ENCODE peak calls at places on chromosomes 2 and 18, in four cellular contexts. L is heart right ventricle, I is lung, V is aorta. K is an unnamed sample. For H3K4me1, the result is how much of the 10 kb centered on the place peaks cover.

GRCh38 chr2:230872151-230872967 is 7.6 kb downstream of the ITM2C start:
- DNase-seq in I (no peak), L (no peak), V (no peak), K (no peak)

GRCh38 chr2:236112466-236112865 is 55.7 kb downstream of the GBX2 start:
- DNase-seq in V (no peak), I (no peak), L (no peak), K (no peak)

GRCh38 chr2:126909366-126909765 is 10.7 kb downstream of the TEX51 start:
- DNase-seq in L (no peak), V (no peak), I (no peak), K (no peak)

GRCh38 chr18:69872661-69873060 is 75.0 kb downstream of the CD226 start:
- DNase-seq in L (no peak), I (no peak), V (no peak), K (no peak)

GRCh38 chr18:51398104-51398503 is 200.6 kb upstream of the MEX3C start:
- DNase-seq in L (no peak), V (no peak), I (no peak), K (no peak)

GRCh38 chr18:31835528-31836138 is 75.0 kb upstream of the SLC25A52 start:
- DNase-seq in I (no peak), V (no peak), L (no peak), K (no peak)

GRCh38 chr2:69021027-69021426 is 8.0 kb downstream of the ANTXR1 start:
- DNase-seq in I (no peak), L (no peak), V (no peak), K (no peak)

GRCh38 chr2:43522177-43522576 is 73.7 kb downstream of the THADA start:
- DNase-seq in I (no peak), V (no peak), L (no peak), K (no peak)

GRCh38 chr2:239143858-239144712 is 256.7 kb downstream of the HDAC4 start:
- DNase-seq in I (peak), V (no peak), L (no peak), K (peak)

GRCh38 chr18:9614401-9615279 is at the start of gene PPP4R1:
- DNase-seq in V (peak), I (peak), L (peak), K (peak)

GRCh38 chr2:158214431-158214830 is 112.8 kb downstream of the UPP2 start:
- DNase-seq in L (no peak), I (no peak), V (no peak), K (no peak)

GRCh38 chr2:231378028-231378722 is 17.3 kb upstream of the B3GNT7 start:
- DNase-seq in I (no peak), V (no peak), L (no peak), K (no peak)

GRCh38 chr18:61950371-61950770 is 57.6 kb upstream of the RNF152 start:
- DNase-seq in V (no peak), I (no peak), L (no peak), K (no peak)

GRCh38 chr2:101296314-101296809 is 12.1 kb downstream of the RNF149 start:
- DNase-seq in L (no peak), V (no peak), I (no peak), K (no peak)

GRCh38 chr2:98915751-98916358 is 20.2 kb downstream of the CRACDL start:
- DNase-seq in L (no peak), V (no peak), I (no peak), K (no peak)

GRCh38 chr2:19361325-19361990 is 3.0 kb upstream of the OSR1 start:
- DNase-seq in I (no peak), L (peak), V (peak), K (no peak)

GRCh38 chr2:23836971-23837565 is 89.9 kb downstream of the ATAD2B start:
- DNase-seq in V (no peak), L (no peak), I (no peak), K (no peak)

GRCh38 chr2:106664669-106665068 is 177.5 kb downstream of the CD8B2 start:
- DNase-seq in L (no peak), I (no peak), V (no peak), K (no peak)

GRCh38 chr2:101418704-101419663 is 31.7 kb upstream of the CREG2 start:
- DNase-seq in I (peak), V (no peak), L (no peak), K (peak)

GRCh38 chr2:67289921-67290371 is 107.2 kb upstream of the ETAA1 start:
- DNase-seq in I (no peak), V (no peak), L (no peak), K (no peak)

DNA sequence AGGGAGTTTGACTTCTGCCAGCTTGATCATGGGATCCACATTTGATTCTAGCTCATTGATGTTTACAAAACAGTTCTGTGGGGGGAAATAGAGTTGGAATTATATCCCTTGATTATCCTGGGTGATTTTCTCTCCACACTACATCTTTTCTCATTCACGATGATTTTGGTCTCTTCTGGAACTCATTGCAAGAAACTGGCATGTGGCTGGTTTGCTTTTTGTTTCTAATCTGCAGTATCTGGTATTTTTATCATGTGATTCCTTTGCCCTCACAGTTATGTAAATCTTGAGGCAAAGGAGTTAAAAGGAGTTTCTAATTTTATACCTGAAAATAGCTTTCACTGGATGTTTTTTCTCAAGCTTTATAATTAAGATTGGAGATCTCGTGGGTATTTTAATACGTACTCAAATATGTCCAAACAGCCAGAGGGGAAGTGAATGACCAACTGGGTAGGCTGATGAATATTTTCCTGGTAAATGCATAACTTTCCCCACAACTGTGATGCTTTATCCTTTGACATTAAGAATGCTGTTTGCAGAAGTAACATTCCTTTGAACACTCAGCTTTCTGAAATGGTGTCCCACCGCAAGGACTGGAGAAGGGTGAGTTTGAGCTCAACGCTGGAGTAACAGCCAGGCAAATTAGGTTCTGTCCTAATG is 502.9 kb upstream of the ZEB2 start:
- DNase-seq in I (no peak), L (no peak), V (no peak), K (no peak)
- H3K4me1 ChIP-seq in I (under half), L (under half), V (under half), K (under half)

GRCh38 chr2:8148260-8148880 is 533.5 kb upstream of the ID2 start:
- DNase-seq in I (no peak), V (no peak), L (no peak), K (no peak)

GRCh38 chr2:8149011-8149410 is 532.8 kb upstream of the ID2 start:
- DNase-seq in V (no peak), L (no peak), I (no peak), K (no peak)

GRCh38 chr2:8151888-8152287 is 530.0 kb upstream of the ID2 start:
- DNase-seq in V (no peak), I (no peak), L (no peak), K (no peak)

GRCh38 chr2:8152392-8153257 is 529.2 kb upstream of the ID2 start:
- DNase-seq in V (no peak), I (no peak), L (no peak), K (no peak)

DNA sequence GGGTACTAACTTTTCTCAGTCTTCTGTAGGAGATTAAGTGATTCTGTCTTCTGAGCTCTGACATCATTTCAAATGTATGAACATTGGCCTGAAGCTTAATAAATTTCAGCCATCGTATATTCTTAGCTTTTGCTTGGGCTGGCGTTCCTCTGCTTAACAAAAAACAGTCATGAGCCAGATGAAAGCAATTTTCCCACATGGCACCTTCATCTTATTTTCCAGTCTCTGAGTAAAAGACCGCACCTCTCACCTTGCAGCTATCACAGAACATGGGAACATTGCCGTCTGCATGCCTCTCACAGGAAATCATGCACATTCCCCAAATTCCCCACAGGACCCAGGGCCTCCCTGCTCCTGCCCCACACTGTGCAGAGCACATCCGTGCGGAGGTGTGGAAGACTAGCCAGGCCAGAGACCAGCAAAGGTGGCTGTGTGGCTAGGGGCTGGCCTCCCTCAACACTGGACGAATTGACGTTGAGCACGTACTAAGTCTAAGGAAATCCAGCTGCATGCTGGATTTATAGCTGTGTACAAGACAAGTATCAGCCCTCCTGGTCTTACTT is 531.8 kb upstream of the ID2 start:
- DNase-seq in L (no peak), V (no peak), I (no peak), K (no peak)
- H3K27ac ChIP-seq in L (no peak), V (no peak), I (no peak), K (no peak)

GRCh38 chr2:39772812-39773152 is 6.3 kb downstream of the THUMPD2 start:
- DNase-seq in L (no peak), V (no peak), I (no peak), K (no peak)

GRCh38 chr2:39778233-39778632 is 825 bp downstream of the THUMPD2 start:
- DNase-seq in L (no peak), I (no peak), V (no peak), K (no peak)

DNA sequence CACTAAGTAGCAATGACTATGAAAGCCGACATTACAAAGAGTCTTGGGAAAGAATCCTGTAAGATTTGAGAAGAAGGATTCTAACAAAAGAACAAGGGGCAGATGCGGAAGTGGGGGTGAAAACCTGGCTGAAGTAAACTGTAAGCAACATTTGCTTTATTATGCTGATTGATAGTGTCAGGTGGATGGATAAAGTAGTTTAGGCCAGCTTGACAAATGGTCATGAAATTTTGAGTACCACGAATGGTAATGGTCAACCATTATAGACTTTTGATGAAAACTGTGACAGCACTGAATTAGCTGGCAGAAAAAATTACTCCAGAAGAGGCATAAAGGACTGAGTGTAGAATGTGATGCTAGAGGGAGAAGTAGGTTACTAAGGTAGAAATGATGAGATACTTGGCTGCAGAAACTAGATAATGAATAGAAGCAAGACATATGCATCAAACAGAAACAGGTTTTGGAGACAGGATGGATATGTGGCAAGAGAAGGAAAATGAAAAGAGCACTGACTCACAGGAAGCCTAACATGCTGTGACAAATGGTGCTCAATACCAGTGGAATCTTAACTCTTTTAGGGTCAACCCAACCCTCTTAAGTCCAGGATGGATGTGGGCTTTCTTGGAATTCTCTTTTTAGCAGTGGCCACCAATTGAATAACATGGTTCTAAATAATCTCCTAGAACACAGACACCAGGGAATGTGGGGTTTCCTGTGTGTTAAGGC is 6.8 kb downstream of the THUMPD2 start:
- DNase-seq in V (no peak), L (no peak), I (no peak), K (no peak)
- H3K4me3 ChIP-seq in V (no peak), L (no peak), I (no peak), K (no peak)

GRCh38 chr2:128284841-128285240 is 33.8 kb downstream of the HS6ST1 start:
- DNase-seq in I (no peak), V (peak), L (peak), K (no peak)

GRCh38 chr2:128284037-128284441 is 34.6 kb downstream of the HS6ST1 start:
- DNase-seq in V (peak), L (no peak), I (no peak), K (no peak)

GRCh38 chr2:128282246-128282975 is 36.3 kb downstream of the HS6ST1 start:
- DNase-seq in I (no peak), L (peak), V (peak), K (no peak)

GRCh38 chr2:128281852-128282245 is 36.8 kb downstream of the HS6ST1 start:
- DNase-seq in V (peak), L (peak), I (no peak), K (no peak)

GRCh38 chr2:128282976-128283810 is 35.5 kb downstream of the HS6ST1 start:
- DNase-seq in L (peak), I (no peak), V (peak), K (no peak)
- H3K4me1 ChIP-seq in L (under half), I (under half), V (under half), K (under half)

GRCh38 chr2:104872034-104872865 is 18.3 kb downstream of the POU3F3 start:
- DNase-seq in V (no peak), L (no peak), I (no peak), K (no peak)
- H3K27ac ChIP-seq in V (no peak), L (no peak), I (no peak), K (no peak)

GRCh38 chr2:238141541-238142318 is 3.3 kb downstream of the KLHL30 start:
- DNase-seq in L (no peak), I (peak), V (no peak), K (peak)

GRCh38 chr2:238140721-238141540 is 2.5 kb downstream of the KLHL30 start:
- DNase-seq in L (no peak), V (no peak), I (no peak), K (no peak)

GRCh38 chr2:238138331-238139102 is at the start of gene KLHL30:
- DNase-seq in I (no peak), V (peak), L (peak), K (peak)

GRCh38 chr2:238139141-238139840 is 823 bp downstream of the KLHL30 start:
- DNase-seq in V (no peak), L (no peak), I (no peak), K (no peak)

DNA sequence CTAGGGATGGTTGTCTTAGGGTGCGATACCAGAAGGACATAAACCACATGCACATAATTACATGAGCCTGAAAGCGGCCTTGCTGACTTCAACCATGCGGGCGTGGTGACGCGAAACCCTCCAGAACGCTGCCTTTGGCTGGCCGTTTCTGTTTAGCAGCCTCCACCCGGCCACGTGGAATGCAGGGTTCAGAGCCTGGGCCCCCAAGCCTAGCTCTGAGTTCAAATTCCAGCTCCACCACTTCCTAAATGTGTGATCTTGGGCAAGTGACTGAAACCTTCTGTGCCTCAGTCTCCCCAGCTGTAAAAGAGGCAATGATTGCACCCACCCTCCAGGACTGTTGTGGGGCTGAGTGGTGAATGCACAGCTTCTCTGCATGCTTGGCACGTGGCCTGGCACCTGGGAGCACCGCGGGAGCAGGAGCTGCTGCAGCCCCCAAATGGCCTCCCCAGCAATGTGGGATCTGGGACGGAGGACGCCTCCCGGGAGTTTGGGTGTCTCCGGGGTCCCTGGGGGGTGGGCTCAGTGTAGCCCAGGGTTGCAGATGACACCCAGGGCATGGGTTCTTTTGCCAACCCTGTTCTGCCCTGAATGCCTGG is 1.5 kb downstream of the KLHL30 start:
- DNase-seq in I (no peak), L (no peak), V (no peak), K (no peak)
- H3K4me3 ChIP-seq in I (no peak), L (peak), V (no peak), K (no peak)

GRCh38 chr2:10402652-10403215 is 45.4 kb downstream of the ODC1 start:
- DNase-seq in V (no peak), L (no peak), I (no peak), K (no peak)
- H3K4me1 ChIP-seq in V (under half), L (under half), I (half or more), K (half or more)

DNA sequence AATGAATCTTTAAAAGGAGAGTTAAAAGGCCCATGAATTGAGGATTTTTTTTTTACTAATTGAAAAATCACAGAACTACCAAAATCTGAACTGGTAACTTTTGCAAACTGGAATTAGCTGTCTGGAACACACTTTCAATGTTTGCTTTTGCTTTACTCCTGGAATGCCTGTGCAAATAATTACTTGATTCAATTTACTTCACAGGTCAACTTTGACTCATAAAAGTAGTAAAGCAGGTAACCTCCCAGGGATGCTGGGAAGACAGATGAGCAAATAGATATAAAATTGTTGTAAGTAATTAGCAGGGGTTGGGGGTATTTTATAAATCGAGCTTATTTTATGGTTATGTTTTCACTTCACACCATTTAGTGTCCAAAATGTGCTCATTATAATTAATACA is 398.3 kb upstream of the HNRNPA3 start:
- DNase-seq in V (no peak), L (no peak), I (no peak), K (no peak)
- H3K27ac ChIP-seq in V (no peak), L (no peak), I (no peak), K (no peak)

GRCh38 chr2:72924353-72925240 is 7.3 kb downstream of the EMX1 start:
- DNase-seq in V (peak), I (no peak), L (no peak), K (no peak)
- H3K4me3 ChIP-seq in V (no peak), I (peak), L (peak), K (no peak)

DNA sequence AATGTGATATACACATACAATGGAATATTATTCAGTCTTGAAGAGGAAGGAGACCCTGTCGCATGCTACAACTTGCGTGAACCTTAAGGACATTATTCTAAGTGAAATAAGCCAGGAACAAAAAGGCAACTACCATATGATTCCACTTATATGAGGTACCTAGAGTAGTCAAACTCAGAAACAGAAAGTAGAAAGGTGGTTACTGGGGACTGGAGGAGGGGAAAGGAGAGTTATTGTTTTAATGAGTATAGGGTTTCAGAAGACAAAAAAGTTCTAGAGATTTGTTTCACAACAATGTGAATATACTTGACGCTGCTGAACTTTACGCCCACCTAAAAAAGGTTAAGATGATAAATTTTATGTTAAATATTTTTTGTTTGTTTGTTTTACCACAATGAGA is 47.0 kb downstream of the CXCR4 start:
- DNase-seq in V (no peak), I (no peak), L (no peak), K (no peak)
- H3K4me1 ChIP-seq in V (under half), I (under half), L (under half), K (under half)